ENCODE peak calls at places on chromosomes 4 and X, in eight cellular contexts. O, C, L, K, N, R, J and U are unnamed samples.

GRCh38 chrX:106862972-106863688 is 40.0 kb downstream of the RIPPLY1 start:
- DNase-seq in O (no peak), C (peak), L (no peak), K (peak), N (no peak), R (peak), J (no peak), U (no peak)

GRCh38 chrX:145821898-145822567 is 4.4 kb downstream of the SLITRK2 start:
- DNase-seq in O (no peak), C (no peak), L (no peak), K (no peak), N (no peak), R (no peak), J (no peak), U (no peak)

GRCh38 chrX:53440631-53441517 is 6.7 kb upstream of the HSD17B10 start:
- DNase-seq in O (no peak), C (no peak), L (no peak), K (peak), N (no peak), R (peak), J (no peak), U (no peak)

GRCh38 chr4:48778431-48779094 is 1.5 kb downstream of the FRYL start:
- DNase-seq in O (no peak), C (no peak), L (no peak), K (peak), N (no peak), R (peak), J (no peak), U (no peak)

GRCh38 chrX:79601336-79602131 is 234.4 kb upstream of the ITM2A start:
- DNase-seq in O (no peak), C (no peak), L (no peak), K (no peak), N (no peak), R (no peak), J (no peak), U (no peak)

GRCh38 chrX:42664706-42665105 is 113.3 kb downstream of the PPP1R2C start:
- DNase-seq in O (no peak), C (no peak), L (no peak), K (no peak), N (no peak), R (no peak), J (no peak), U (no peak)

GRCh38 chr4:3672465-3672831 is 93.7 kb upstream of the ADRA2C start:
- DNase-seq in O (no peak), C (no peak), L (no peak), K (no peak), N (no peak), R (no peak), J (no peak), U (no peak)

GRCh38 chrX:120310861-120311631 is at the start of gene TMEM255A:
- DNase-seq in O (no peak), C (no peak), L (no peak), K (peak), N (no peak), R (no peak), J (no peak), U (no peak)

GRCh38 chrX:52574416-52575275 is 57.8 kb upstream of the XAGE1B start:
- DNase-seq in O (peak), C (peak), L (no peak), K (peak), N (no peak), R (peak), J (peak), U (peak)

GRCh38 chr4:144202091-144202490 is 61.6 kb upstream of the GYPA start:
- DNase-seq in O (no peak), C (no peak), L (no peak), K (no peak), N (no peak), R (no peak), J (no peak), U (no peak)

GRCh38 chrX:122091571-122091970 is 1044.2 kb downstream of the GLUD2 start:
- DNase-seq in O (no peak), C (no peak), L (no peak), K (no peak), N (no peak), R (no peak), J (no peak), U (no peak)

GRCh38 chrX:138939038-138939437 is 227.5 kb upstream of the FGF13 start:
- DNase-seq in O (no peak), C (no peak), L (no peak), K (no peak), N (no peak), R (no peak), J (no peak), U (no peak)

GRCh38 chr4:64305565-64306254 is 103.5 kb downstream of the TECRL start:
- DNase-seq in O (no peak), C (no peak), L (no peak), K (no peak), N (no peak), R (no peak), J (no peak), U (no peak)

GRCh38 chrX:40729923-40730584 is 5.3 kb downstream of the MED14 start:
- DNase-seq in O (no peak), C (no peak), L (no peak), K (peak), N (no peak), R (no peak), J (no peak), U (no peak)

GRCh38 chrX:42531431-42531830 is 246.5 kb downstream of the PPP1R2C start:
- DNase-seq in O (no peak), C (no peak), L (no peak), K (no peak), N (no peak), R (no peak), J (no peak), U (no peak)

GRCh38 chr4:165493359-165493758 is 114.6 kb downstream of the CPE start:
- DNase-seq in O (no peak), C (peak), L (peak), K (peak), N (peak), R (peak), J (peak), U (peak)

GRCh38 chrX:137052641-137053235 is 18.9 kb upstream of the GPR101 start:
- DNase-seq in O (no peak), C (peak), L (no peak), K (no peak), N (no peak), R (peak), J (no peak), U (no peak)

GRCh38 chr4:140291259-140291658 is 82.2 kb upstream of the SCOC start:
- DNase-seq in O (no peak), C (no peak), L (no peak), K (no peak), N (no peak), R (no peak), J (no peak), U (no peak)

GRCh38 chr4:170005472-170005871 is 20.7 kb downstream of the MFAP3L start:
- DNase-seq in O (no peak), C (no peak), L (no peak), K (no peak), N (no peak), R (no peak), J (no peak), U (no peak)

GRCh38 chrX:21374994-21375794 is 976 bp downstream of the CNKSR2 start:
- DNase-seq in O (no peak), C (no peak), L (no peak), K (no peak), N (no peak), R (no peak), J (peak), U (no peak)